ENCODE peak calls at places on chromosomes 7 and 10, in eight cellular contexts. B is frontal cortex; H is GM04503; L is HEK293T; V is activated T-cell treated with anti-CD3 and anti-CD28 coated beads, Interleukin-2, amount 50 U/mL, for 48 hours; Y is GM23338; E is T-helper 22 cell; F is cardiac fibroblast. J is an unnamed sample.
A peak's percentile ranks its signal among the peaks of the same experiment; 100 is the strongest.

GRCh38 chr7:102431617-102432298 is 1.6 kb upstream of the ORAI2 start:
- DNase-seq in B (no peak), E (peak; percentile 67), H (no peak), L (no peak), Y (no peak), V (peak; percentile 63), F (no peak), J (no peak)

GRCh38 chr10:110798340-110798739 is 73.4 kb upstream of the PDCD4 start:
- DNase-seq in V (no peak), H (no peak), F (no peak), E (no peak), B (no peak), L (no peak), Y (no peak), J (no peak)

GRCh38 chr7:151518105-151518780 is 1.5 kb downstream of the RHEB start:
- DNase-seq in V (peak; percentile 75), Y (peak; percentile 44), H (no peak), E (peak; percentile 29), F (peak; percentile 43), L (no peak), B (no peak), J (peak; percentile 28)

GRCh38 chr10:51699145-51699474 is 285 bp downstream of the CSTF2T start:
- DNase-seq in E (no peak), Y (peak; percentile 48), L (peak; percentile 24), H (no peak), B (no peak), V (no peak), F (no peak), J (peak; percentile 12)

GRCh38 chr10:32446701-32447406 is 914 bp downstream of the CCDC7 start:
- DNase-seq in F (peak; percentile 54), B (no peak), Y (peak; percentile 27), E (no peak), L (no peak), V (no peak), H (no peak), J (peak; percentile 3)

GRCh38 chr7:27173412-27174076 is 576 bp downstream of the HOXA10 start:
- DNase-seq in L (no peak), H (no peak), E (no peak), F (no peak), V (peak; percentile 45), Y (peak; percentile 48), B (no peak), J (no peak)

GRCh38 chr7:116380030-116380429 is 119.5 kb upstream of the CAV2 start:
- DNase-seq in H (no peak), F (peak; percentile 72), V (no peak), E (no peak), B (no peak), Y (no peak), L (no peak), J (no peak)

GRCh38 chr7:35356495-35356894 is 102.6 kb upstream of the TBX20 start:
- DNase-seq in B (no peak), Y (no peak), L (no peak), F (no peak), H (no peak), E (no peak), V (no peak), J (no peak)

GRCh38 chr10:43888551-43888950 is 239.9 kb upstream of the ZNF32 start:
- DNase-seq in Y (no peak), F (peak; percentile 81), E (no peak), B (no peak), V (no peak), L (no peak), H (no peak), J (peak; percentile 49)

GRCh38 chr7:92997719-92998118 is 120.1 kb downstream of the SAMD9 start:
- DNase-seq in Y (no peak), V (no peak), B (no peak), E (no peak), L (no peak), H (no peak), F (no peak), J (no peak)

GRCh38 chr10:103648951-103649532 is 155.5 kb downstream of the NEURL1 start:
- DNase-seq in B (no peak), E (no peak), H (peak; percentile 91), V (no peak), L (no peak), F (peak; percentile 95), Y (no peak), J (peak; percentile 45)

GRCh38 chr7:134669845-134670373 is 23.3 kb downstream of the BPGM start:
- DNase-seq in H (no peak), B (no peak), F (peak; percentile 81), E (peak; percentile 82), V (peak; percentile 78), Y (no peak), L (no peak), J (no peak)

GRCh38 chr10:124736491-124737136 is 7.6 kb downstream of the FAM53B start:
- DNase-seq in V (no peak), E (no peak), F (peak; percentile 90), B (peak; percentile 50), L (no peak), Y (no peak), H (no peak), J (peak; percentile 68)

GRCh38 chr7:155864991-155865690 is 52.9 kb upstream of the SHH start:
- DNase-seq in L (no peak), B (no peak), V (no peak), Y (no peak), E (no peak), F (no peak), H (no peak), J (no peak)

GRCh38 chr7:30906014-30906413 is 5.6 kb upstream of the AQP1 start:
- DNase-seq in Y (no peak), H (no peak), L (no peak), V (no peak), F (no peak), B (no peak), E (no peak), J (no peak)

GRCh38 chr7:589781-590575 is 70.3 kb upstream of the PDGFA start:
- DNase-seq in Y (no peak), H (no peak), V (no peak), L (no peak), F (no peak), B (no peak), E (no peak), J (no peak)

GRCh38 chr10:111515706-111516105 is 438.9 kb downstream of the ADRA2A start:
- DNase-seq in V (no peak), H (no peak), E (no peak), Y (no peak), F (no peak), L (no peak), B (no peak), J (no peak)

GRCh38 chr10:70830185-70830584 is 14.4 kb downstream of the SGPL1 start:
- DNase-seq in F (no peak), Y (no peak), B (no peak), E (no peak), H (no peak), L (no peak), V (no peak), J (no peak)

GRCh38 chr7:54662701-54663100 is 96.3 kb downstream of the SEC61G start:
- DNase-seq in Y (no peak), F (no peak), L (no peak), B (no peak), E (no peak), H (no peak), V (no peak), J (no peak)

GRCh38 chr7:1050956-1051690 is 6.8 kb downstream of the GPR146 start:
- DNase-seq in Y (no peak), F (no peak), B (no peak), V (no peak), L (no peak), E (no peak), H (no peak), J (no peak)

GRCh38 chr10:70576803-70577517 is 25.6 kb downstream of the PRF1 start:
- DNase-seq in H (no peak), V (peak; percentile 32), E (no peak), Y (no peak), L (no peak), B (no peak), F (peak; percentile 21), J (no peak)

GRCh38 chr7:158281441-158281840 is 306.2 kb downstream of the PTPRN2 start:
- DNase-seq in L (no peak), E (no peak), F (no peak), V (no peak), Y (no peak), H (no peak), B (no peak), J (no peak)

GRCh38 chr10:125113661-125114388 is 46.5 kb downstream of the CTBP2 start:
- DNase-seq in V (no peak), F (peak; percentile 56), E (no peak), Y (no peak), H (no peak), L (no peak), B (no peak), J (peak; percentile 64)

GRCh38 chr7:82528577-82529305 is 85.2 kb upstream of the CACNA2D1 start:
- DNase-seq in E (no peak), Y (no peak), B (no peak), F (peak; percentile 31), L (no peak), H (no peak), V (no peak), J (no peak)

J was measured in hepatic stellate cell.